ENCODE peak calls at places on chromosomes 13 and 19, in ten cellular contexts. One of them, this sample, is unnamed.

GRCh38 chr13:114256547-114256946 is 21.9 kb downstream of the CDC16 start:
- DNase-seq in type B pancreatic cell: no peak
- DNase-seq in cardiac muscle cell: no peak
- DNase-seq in foreskin fibroblast: no peak
- DNase-seq in lower leg skin: no peak
- DNase-seq in mesothelial cell of epicardium: no peak
- DNase-seq in bronchial epithelial cell: no peak
- DNase-seq in uterus: no peak
- DNase-seq in progenitor cell of endocrine pancreas: no peak
- DNase-seq in nephron progenitor cell: no peak
- DNase-seq in this sample: no peak

GRCh38 chr19:55041244-55041626 is 3.2 kb upstream of the GP6 start:
- DNase-seq in type B pancreatic cell: no peak
- DNase-seq in cardiac muscle cell: no peak
- DNase-seq in foreskin fibroblast: no peak
- DNase-seq in lower leg skin: no peak
- DNase-seq in mesothelial cell of epicardium: no peak
- DNase-seq in bronchial epithelial cell: no peak
- DNase-seq in uterus: no peak
- DNase-seq in progenitor cell of endocrine pancreas: no peak
- DNase-seq in nephron progenitor cell: no peak
- DNase-seq in this sample: no peak

GRCh38 chr13:61695147-61695546 is 279.5 kb upstream of the PCDH20 start:
- DNase-seq in type B pancreatic cell: no peak
- DNase-seq in cardiac muscle cell: no peak
- DNase-seq in foreskin fibroblast: no peak
- DNase-seq in lower leg skin: no peak
- DNase-seq in mesothelial cell of epicardium: no peak
- DNase-seq in bronchial epithelial cell: peak
- DNase-seq in uterus: no peak
- DNase-seq in progenitor cell of endocrine pancreas: no peak
- DNase-seq in nephron progenitor cell: no peak
- DNase-seq in this sample: peak

GRCh38 chr13:93637852-93638251 is 411.2 kb downstream of the GPC6 start:
- DNase-seq in type B pancreatic cell: no peak
- DNase-seq in cardiac muscle cell: no peak
- DNase-seq in foreskin fibroblast: no peak
- DNase-seq in lower leg skin: no peak
- DNase-seq in mesothelial cell of epicardium: no peak
- DNase-seq in bronchial epithelial cell: no peak
- DNase-seq in uterus: no peak
- DNase-seq in progenitor cell of endocrine pancreas: no peak
- DNase-seq in nephron progenitor cell: no peak
- DNase-seq in this sample: no peak

GRCh38 chr13:25992076-25992475 is 59.7 kb downstream of the SHISA2 start:
- DNase-seq in type B pancreatic cell: no peak
- DNase-seq in cardiac muscle cell: no peak
- DNase-seq in foreskin fibroblast: no peak
- DNase-seq in lower leg skin: no peak
- DNase-seq in mesothelial cell of epicardium: no peak
- DNase-seq in bronchial epithelial cell: no peak
- DNase-seq in uterus: no peak
- DNase-seq in progenitor cell of endocrine pancreas: no peak
- DNase-seq in nephron progenitor cell: no peak
- DNase-seq in this sample: no peak

GRCh38 chr13:40344270-40345148 is 321.9 kb downstream of the FOXO1 start:
- DNase-seq in type B pancreatic cell: no peak
- DNase-seq in cardiac muscle cell: no peak
- DNase-seq in foreskin fibroblast: peak
- DNase-seq in lower leg skin: no peak
- DNase-seq in mesothelial cell of epicardium: no peak
- DNase-seq in bronchial epithelial cell: no peak
- DNase-seq in uterus: no peak
- DNase-seq in progenitor cell of endocrine pancreas: no peak
- DNase-seq in nephron progenitor cell: no peak
- DNase-seq in this sample: no peak

GRCh38 chr13:113647351-113648217 is 10.4 kb downstream of the ATP4B start:
- DNase-seq in type B pancreatic cell: peak
- DNase-seq in cardiac muscle cell: no peak
- DNase-seq in foreskin fibroblast: peak
- DNase-seq in lower leg skin: peak
- DNase-seq in mesothelial cell of epicardium: peak
- DNase-seq in bronchial epithelial cell: peak
- DNase-seq in uterus: peak
- DNase-seq in progenitor cell of endocrine pancreas: no peak
- DNase-seq in nephron progenitor cell: no peak
- DNase-seq in this sample: peak

GRCh38 chr19:47595937-47596336 is 13.0 kb upstream of the BICRA start:
- DNase-seq in type B pancreatic cell: no peak
- DNase-seq in cardiac muscle cell: no peak
- DNase-seq in foreskin fibroblast: no peak
- DNase-seq in lower leg skin: no peak
- DNase-seq in mesothelial cell of epicardium: no peak
- DNase-seq in bronchial epithelial cell: no peak
- DNase-seq in uterus: no peak
- DNase-seq in progenitor cell of endocrine pancreas: no peak
- DNase-seq in nephron progenitor cell: no peak
- DNase-seq in this sample: no peak

GRCh38 chr13:62626771-62627170 is 1211.1 kb upstream of the PCDH20 start:
- DNase-seq in type B pancreatic cell: no peak
- DNase-seq in cardiac muscle cell: no peak
- DNase-seq in foreskin fibroblast: no peak
- DNase-seq in lower leg skin: no peak
- DNase-seq in mesothelial cell of epicardium: no peak
- DNase-seq in bronchial epithelial cell: no peak
- DNase-seq in uterus: no peak
- DNase-seq in progenitor cell of endocrine pancreas: no peak
- DNase-seq in nephron progenitor cell: peak
- DNase-seq in this sample: peak

GRCh38 chr19:18558202-18558555 is 509 bp downstream of the KXD1 start:
- DNase-seq in type B pancreatic cell: no peak
- DNase-seq in cardiac muscle cell: peak
- DNase-seq in foreskin fibroblast: no peak
- DNase-seq in lower leg skin: no peak
- DNase-seq in mesothelial cell of epicardium: no peak
- DNase-seq in bronchial epithelial cell: no peak
- DNase-seq in uterus: no peak
- DNase-seq in progenitor cell of endocrine pancreas: no peak
- DNase-seq in nephron progenitor cell: no peak
- DNase-seq in this sample: no peak

GRCh38 chr13:22506286-22506685 is 674.5 kb upstream of the SGCG start:
- DNase-seq in type B pancreatic cell: no peak
- DNase-seq in cardiac muscle cell: peak
- DNase-seq in foreskin fibroblast: no peak
- DNase-seq in lower leg skin: no peak
- DNase-seq in mesothelial cell of epicardium: no peak
- DNase-seq in bronchial epithelial cell: no peak
- DNase-seq in uterus: no peak
- DNase-seq in progenitor cell of endocrine pancreas: no peak
- DNase-seq in nephron progenitor cell: no peak
- DNase-seq in this sample: no peak

GRCh38 chr19:53132231-53132991 is at the start of gene ZNF415:
- DNase-seq in type B pancreatic cell: peak
- DNase-seq in cardiac muscle cell: peak
- DNase-seq in foreskin fibroblast: peak
- DNase-seq in lower leg skin: peak
- DNase-seq in mesothelial cell of epicardium: peak
- DNase-seq in bronchial epithelial cell: peak
- DNase-seq in uterus: peak
- DNase-seq in progenitor cell of endocrine pancreas: peak
- DNase-seq in nephron progenitor cell: peak
- DNase-seq in this sample: no peak

GRCh38 chr19:49896863-49897621 is at the start of gene IL4I1:
- DNase-seq in type B pancreatic cell: no peak
- DNase-seq in cardiac muscle cell: no peak
- DNase-seq in foreskin fibroblast: peak
- DNase-seq in lower leg skin: no peak
- DNase-seq in mesothelial cell of epicardium: no peak
- DNase-seq in bronchial epithelial cell: no peak
- DNase-seq in uterus: no peak
- DNase-seq in progenitor cell of endocrine pancreas: no peak
- DNase-seq in nephron progenitor cell: no peak
- DNase-seq in this sample: no peak

DNA sequence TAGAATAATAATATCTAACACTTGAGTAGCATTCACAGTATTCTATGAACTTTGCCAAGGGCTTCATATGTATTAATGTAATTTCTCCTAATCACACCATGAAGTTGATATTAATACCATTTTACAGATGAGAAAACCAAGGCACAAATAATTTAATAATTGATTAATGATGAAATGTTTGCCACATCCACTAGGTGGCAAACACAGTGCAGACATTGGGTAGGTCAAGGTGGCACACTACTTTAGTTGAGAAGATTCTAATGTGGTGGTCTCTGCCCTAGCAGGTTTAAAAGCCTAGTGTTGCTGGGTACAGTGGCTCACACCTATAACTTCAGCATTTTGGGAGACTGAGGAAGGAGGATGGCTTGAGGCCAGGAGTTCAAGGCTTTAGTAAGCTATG is 412.4 kb downstream of the SUCLA2 start:
- DNase-seq in type B pancreatic cell: no peak
- DNase-seq in cardiac muscle cell: no peak
- DNase-seq in foreskin fibroblast: peak
- DNase-seq in lower leg skin: no peak
- DNase-seq in mesothelial cell of epicardium: no peak
- DNase-seq in bronchial epithelial cell: no peak
- DNase-seq in uterus: no peak
- DNase-seq in progenitor cell of endocrine pancreas: no peak
- DNase-seq in nephron progenitor cell: no peak
- DNase-seq in this sample: peak
- TF ChIP-seq CTCF in type B pancreatic cell: peak
- TF ChIP-seq CTCF in cardiac muscle cell: peak
- TF ChIP-seq CTCF in foreskin fibroblast: no peak
- TF ChIP-seq CTCF in lower leg skin: no peak
- TF ChIP-seq CTCF in mesothelial cell of epicardium: peak
- TF ChIP-seq CTCF in bronchial epithelial cell: no peak
- TF ChIP-seq CTCF in uterus: no peak
- TF ChIP-seq CTCF in progenitor cell of endocrine pancreas: no peak
- TF ChIP-seq CTCF in nephron progenitor cell: peak
- TF ChIP-seq CTCF in this sample: no peak

DNA sequence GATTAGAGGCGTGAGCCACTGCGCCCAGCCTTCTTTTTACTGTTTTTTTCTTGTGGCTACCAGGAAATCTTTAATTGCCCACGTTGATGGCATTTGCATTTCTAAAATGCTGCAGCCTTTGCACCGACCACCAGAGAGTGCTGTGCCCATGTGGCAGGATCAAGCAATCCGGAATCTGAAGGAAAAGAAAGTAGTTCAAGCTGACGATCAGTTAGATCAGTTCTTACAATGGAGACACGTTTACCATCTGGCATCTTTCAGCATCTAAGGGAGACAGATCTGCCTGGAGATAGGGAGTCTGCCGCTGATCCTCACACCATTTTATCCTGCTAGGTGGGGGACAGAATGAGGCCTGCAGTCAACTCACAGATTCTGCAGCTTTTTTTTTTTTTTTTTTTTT is 19.9 kb downstream of the TINCR start:
- DNase-seq in type B pancreatic cell: no peak
- DNase-seq in cardiac muscle cell: peak
- DNase-seq in foreskin fibroblast: peak
- DNase-seq in lower leg skin: no peak
- DNase-seq in mesothelial cell of epicardium: no peak
- DNase-seq in bronchial epithelial cell: peak
- DNase-seq in uterus: no peak
- DNase-seq in progenitor cell of endocrine pancreas: no peak
- DNase-seq in nephron progenitor cell: no peak
- DNase-seq in this sample: peak
- TF ChIP-seq CTCF in type B pancreatic cell: peak
- TF ChIP-seq CTCF in cardiac muscle cell: peak
- TF ChIP-seq CTCF in foreskin fibroblast: peak
- TF ChIP-seq CTCF in lower leg skin: no peak
- TF ChIP-seq CTCF in mesothelial cell of epicardium: peak
- TF ChIP-seq CTCF in bronchial epithelial cell: peak
- TF ChIP-seq CTCF in uterus: no peak
- TF ChIP-seq CTCF in progenitor cell of endocrine pancreas: peak
- TF ChIP-seq CTCF in nephron progenitor cell: peak
- TF ChIP-seq CTCF in this sample: peak

GRCh38 chr13:57582032-57582431 is 49.5 kb upstream of the PCDH17 start:
- DNase-seq in type B pancreatic cell: no peak
- DNase-seq in cardiac muscle cell: no peak
- DNase-seq in foreskin fibroblast: no peak
- DNase-seq in lower leg skin: no peak
- DNase-seq in mesothelial cell of epicardium: no peak
- DNase-seq in bronchial epithelial cell: no peak
- DNase-seq in uterus: no peak
- DNase-seq in progenitor cell of endocrine pancreas: no peak
- DNase-seq in nephron progenitor cell: no peak
- DNase-seq in this sample: peak
- TF ChIP-seq CTCF in type B pancreatic cell: peak
- TF ChIP-seq CTCF in cardiac muscle cell: no peak
- TF ChIP-seq CTCF in foreskin fibroblast: no peak
- TF ChIP-seq CTCF in lower leg skin: no peak
- TF ChIP-seq CTCF in mesothelial cell of epicardium: no peak
- TF ChIP-seq CTCF in bronchial epithelial cell: no peak
- TF ChIP-seq CTCF in uterus: no peak
- TF ChIP-seq CTCF in progenitor cell of endocrine pancreas: no peak
- TF ChIP-seq CTCF in nephron progenitor cell: no peak
- TF ChIP-seq CTCF in this sample: no peak

GRCh38 chr19:30206187-30206586 is 166.0 kb upstream of the ZNF536 start:
- DNase-seq in type B pancreatic cell: no peak
- DNase-seq in cardiac muscle cell: no peak
- DNase-seq in foreskin fibroblast: no peak
- DNase-seq in lower leg skin: no peak
- DNase-seq in mesothelial cell of epicardium: no peak
- DNase-seq in bronchial epithelial cell: no peak
- DNase-seq in uterus: no peak
- DNase-seq in progenitor cell of endocrine pancreas: no peak
- DNase-seq in nephron progenitor cell: no peak
- DNase-seq in this sample: no peak

GRCh38 chr19:30204721-30205120 is 167.5 kb upstream of the ZNF536 start:
- DNase-seq in type B pancreatic cell: no peak
- DNase-seq in cardiac muscle cell: no peak
- DNase-seq in foreskin fibroblast: no peak
- DNase-seq in lower leg skin: peak
- DNase-seq in mesothelial cell of epicardium: no peak
- DNase-seq in bronchial epithelial cell: no peak
- DNase-seq in uterus: no peak
- DNase-seq in progenitor cell of endocrine pancreas: no peak
- DNase-seq in nephron progenitor cell: no peak
- DNase-seq in this sample: no peak

GRCh38 chr19:30207357-30207756 is 164.8 kb upstream of the ZNF536 start:
- DNase-seq in type B pancreatic cell: no peak
- DNase-seq in cardiac muscle cell: no peak
- DNase-seq in foreskin fibroblast: no peak
- DNase-seq in lower leg skin: no peak
- DNase-seq in mesothelial cell of epicardium: no peak
- DNase-seq in bronchial epithelial cell: no peak
- DNase-seq in uterus: no peak
- DNase-seq in progenitor cell of endocrine pancreas: no peak
- DNase-seq in nephron progenitor cell: no peak
- DNase-seq in this sample: no peak

DNA sequence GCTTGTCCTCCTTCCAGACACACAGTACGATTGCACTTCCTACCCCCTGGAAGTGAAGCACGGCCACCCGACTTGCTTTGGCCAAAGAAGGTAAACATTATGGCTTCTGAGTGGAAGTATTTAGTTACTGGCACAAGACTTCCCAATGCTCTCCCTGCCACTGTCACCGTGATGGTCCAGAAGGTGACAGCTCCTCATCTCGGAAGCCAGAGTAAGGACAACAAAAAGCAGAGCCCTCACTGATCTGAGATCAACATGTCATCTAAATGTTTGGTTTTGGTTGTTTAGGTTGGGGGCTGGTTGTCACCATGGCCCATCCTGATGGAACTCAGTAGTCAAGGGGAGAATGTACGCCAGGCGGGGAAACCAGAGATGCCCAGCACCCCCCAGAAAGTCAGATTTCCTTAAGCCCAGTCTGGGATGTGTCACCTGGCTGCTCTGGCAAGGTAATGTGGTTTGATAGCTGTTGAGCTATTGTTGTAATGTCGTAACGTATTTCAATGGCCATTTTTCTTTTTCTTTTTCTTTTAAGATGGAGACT is 170.1 kb upstream of the ZNF536 start:
- DNase-seq in type B pancreatic cell: no peak
- DNase-seq in cardiac muscle cell: no peak
- DNase-seq in foreskin fibroblast: no peak
- DNase-seq in lower leg skin: no peak
- DNase-seq in mesothelial cell of epicardium: no peak
- DNase-seq in bronchial epithelial cell: no peak
- DNase-seq in uterus: no peak
- DNase-seq in progenitor cell of endocrine pancreas: no peak
- DNase-seq in nephron progenitor cell: no peak
- DNase-seq in this sample: no peak
- TF ChIP-seq CTCF in type B pancreatic cell: no peak
- TF ChIP-seq CTCF in cardiac muscle cell: no peak
- TF ChIP-seq CTCF in foreskin fibroblast: no peak
- TF ChIP-seq CTCF in lower leg skin: no peak
- TF ChIP-seq CTCF in mesothelial cell of epicardium: no peak
- TF ChIP-seq CTCF in bronchial epithelial cell: no peak
- TF ChIP-seq CTCF in uterus: no peak
- TF ChIP-seq CTCF in progenitor cell of endocrine pancreas: no peak
- TF ChIP-seq CTCF in nephron progenitor cell: no peak
- TF ChIP-seq CTCF in this sample: no peak

This sample was measured in MCF 10A.